ENCODE peak calls at places on chromosomes 11 and 22, in eight cellular contexts. I is CD8-positive, alpha-beta memory T cell; C is fibroblast of lung; G is mammary epithelial cell; U is mesenchymal stem cell; Y is GM23248; B is effector memory CD4-positive, alpha-beta T cell; Z is CD4-positive, CD25-positive, alpha-beta regulatory T cell. E is an unnamed sample.

GRCh38 chr22:25447689-25448434 is 116.6 kb upstream of the GRK3 start:
- DNase-seq in I (peak), C (peak), G (peak), U (peak), Y (peak), B (peak), Z (peak), E (peak)

GRCh38 chr11:119618208-119618909 is 110.6 kb downstream of the NECTIN1 start:
- DNase-seq in I (no peak), C (no peak), G (no peak), U (no peak), Y (no peak), B (no peak), Z (no peak), E (peak)

GRCh38 chr11:86740628-86741488 is 59.5 kb upstream of the PRSS23 start:
- DNase-seq in I (no peak), C (peak), G (peak), U (peak), Y (peak), B (no peak), Z (no peak), E (no peak)

GRCh38 chr11:76148941-76149613 is 57.2 kb downstream of the WNT11 start:
- DNase-seq in I (no peak), C (no peak), G (no peak), U (no peak), Y (no peak), B (no peak), Z (no peak), E (no peak)

GRCh38 chr11:115185507-115185906 is 318.7 kb downstream of the CADM1 start:
- DNase-seq in I (no peak), C (no peak), G (no peak), U (peak), Y (no peak), B (no peak), Z (no peak), E (no peak)

GRCh38 chr11:92451081-92451480 is 226.5 kb downstream of the FAT3 start:
- DNase-seq in I (no peak), C (no peak), G (no peak), U (no peak), Y (no peak), B (no peak), Z (no peak), E (no peak)

GRCh38 chr22:22770280-22770871 is 117.2 kb upstream of the IGLL5 start:
- DNase-seq in I (peak), C (peak), G (peak), U (peak), Y (peak), B (peak), Z (peak), E (no peak)

GRCh38 chr11:1116666-1117390 is 40.9 kb upstream of the MUC5AC start:
- DNase-seq in I (no peak), C (no peak), G (no peak), U (no peak), Y (no peak), B (no peak), Z (no peak), E (peak)

GRCh38 chr11:102293873-102294601 is 23.2 kb upstream of the BIRC3 start:
- DNase-seq in I (no peak), C (peak), G (peak), U (peak), Y (peak), B (no peak), Z (peak), E (no peak)

GRCh38 chr22:18110194-18110943 is at the start of gene TUBA8:
- DNase-seq in I (no peak), C (peak), G (peak), U (peak), Y (peak), B (no peak), Z (no peak), E (peak)

GRCh38 chr11:35165416-35166368 is 26.7 kb downstream of the CD44 start:
- DNase-seq in I (peak), C (peak), G (peak), U (peak), Y (peak), B (peak), Z (peak), E (no peak)

GRCh38 chr11:47916361-47916841 is 64.0 kb upstream of the PTPRJ start:
- DNase-seq in I (no peak), C (peak), G (no peak), U (peak), Y (no peak), B (no peak), Z (no peak), E (no peak)

GRCh38 chr22:50329236-50329635 is 2.4 kb upstream of the DENND6B start:
- DNase-seq in I (no peak), C (peak), G (peak), U (peak), Y (peak), B (no peak), Z (no peak), E (no peak)

GRCh38 chr11:91591021-91591420 is 633.6 kb upstream of the FAT3 start:
- DNase-seq in I (no peak), C (no peak), G (no peak), U (no peak), Y (no peak), B (no peak), Z (no peak), E (no peak)

GRCh38 chr11:8913961-8914660 is 3.1 kb downstream of the AKIP1 start:
- DNase-seq in I (peak), C (peak), G (peak), U (peak), Y (peak), B (no peak), Z (peak), E (peak)

GRCh38 chr11:134346101-134346975 is 14.6 kb downstream of the GLB1L2 start:
- DNase-seq in I (no peak), C (no peak), G (no peak), U (no peak), Y (no peak), B (no peak), Z (no peak), E (no peak)

GRCh38 chr22:39820266-39820665 is 73.3 kb downstream of the ENTHD1 start:
- DNase-seq in I (no peak), C (peak), G (peak), U (peak), Y (peak), B (no peak), Z (no peak), E (no peak)

DNA sequence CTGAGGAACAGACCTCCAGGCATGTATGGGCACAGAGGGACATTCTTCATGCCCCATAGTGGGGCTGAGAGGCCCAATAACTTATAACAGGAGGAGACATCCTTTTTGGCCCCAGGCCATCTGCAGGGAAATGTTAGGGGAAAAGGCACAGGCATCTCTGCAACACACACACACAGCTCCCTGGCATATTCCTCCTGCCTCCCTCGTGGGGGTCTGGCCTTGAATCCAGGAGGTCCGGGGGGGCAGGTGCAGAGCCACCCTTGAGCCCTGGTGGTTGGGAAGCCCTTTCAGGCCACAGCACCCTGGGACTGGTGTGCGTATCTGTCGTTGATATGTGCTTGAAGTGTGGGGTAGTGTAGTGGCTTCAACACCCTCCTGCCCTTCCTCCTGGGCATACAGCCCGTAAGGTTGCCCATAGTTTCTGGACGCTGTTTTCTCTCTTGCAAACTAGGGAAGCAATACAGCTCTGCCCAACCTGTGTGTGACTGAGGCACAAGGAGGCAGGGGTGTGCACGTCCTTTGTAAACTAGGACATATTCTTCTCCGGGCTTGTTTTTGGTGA is 117.5 kb downstream of the CEP164 start:
- DNase-seq in I (no peak), C (no peak), G (no peak), U (no peak), Y (no peak), B (no peak), Z (no peak), E (no peak)
- H3K27ac ChIP-seq in I (no peak), C (no peak), G (no peak), U (no peak), Y (no peak), B (no peak), Z (no peak), E (no peak)

GRCh38 chr11:6523253-6523652 is 26.2 kb downstream of the DNHD1 start:
- DNase-seq in I (no peak), C (peak), G (peak), U (peak), Y (peak), B (no peak), Z (no peak), E (no peak)

GRCh38 chr11:6531267-6531752 is 34.2 kb downstream of the DNHD1 start:
- DNase-seq in I (no peak), C (peak), G (peak), U (peak), Y (peak), B (no peak), Z (peak), E (no peak)

GRCh38 chr11:6530848-6531247 is 33.8 kb downstream of the DNHD1 start:
- DNase-seq in I (no peak), C (no peak), G (no peak), U (no peak), Y (peak), B (no peak), Z (no peak), E (no peak)

GRCh38 chr11:6526411-6527135 is 29.5 kb downstream of the DNHD1 start:
- DNase-seq in I (no peak), C (no peak), G (no peak), U (no peak), Y (peak), B (no peak), Z (peak), E (no peak)
- H3K27ac ChIP-seq in I (no peak), C (no peak), G (no peak), U (no peak), Y (no peak), B (no peak), Z (peak), E (no peak)

DNA sequence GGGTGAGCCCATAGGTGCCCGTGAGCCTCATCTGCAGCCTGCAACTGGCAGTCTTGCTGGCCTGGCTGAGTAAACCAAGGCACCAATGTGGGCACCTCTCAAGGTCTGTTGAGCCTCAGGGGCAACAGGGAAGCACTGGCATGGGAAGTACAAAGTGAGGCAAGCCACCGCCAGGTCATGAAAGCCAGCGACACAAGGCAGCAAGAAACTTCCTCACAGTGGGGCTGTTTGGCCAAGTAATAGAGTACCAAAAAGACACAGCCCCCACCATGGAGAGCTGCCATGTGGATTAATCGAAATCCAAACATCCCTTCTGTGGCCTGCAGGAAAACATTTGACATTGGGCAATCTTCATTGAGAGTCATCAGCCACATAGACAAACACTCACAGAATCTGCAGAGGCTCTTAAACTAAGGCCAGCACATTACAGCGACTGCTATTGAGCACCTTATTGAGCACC is 43.6 kb upstream of the FIBIN start:
- DNase-seq in I (no peak), C (peak), G (peak), U (peak), Y (peak), B (no peak), Z (no peak), E (no peak)
- H3K27ac ChIP-seq in I (no peak), C (no peak), G (no peak), U (no peak), Y (peak), B (no peak), Z (no peak), E (no peak)

GRCh38 chr11:10097615-10098014 is 196.4 kb downstream of the SBF2 start:
- DNase-seq in I (no peak), C (no peak), G (no peak), U (no peak), Y (no peak), B (no peak), Z (no peak), E (no peak)
- H3K27ac ChIP-seq in I (no peak), C (no peak), G (no peak), U (no peak), Y (no peak), B (no peak), Z (no peak), E (no peak)

DNA sequence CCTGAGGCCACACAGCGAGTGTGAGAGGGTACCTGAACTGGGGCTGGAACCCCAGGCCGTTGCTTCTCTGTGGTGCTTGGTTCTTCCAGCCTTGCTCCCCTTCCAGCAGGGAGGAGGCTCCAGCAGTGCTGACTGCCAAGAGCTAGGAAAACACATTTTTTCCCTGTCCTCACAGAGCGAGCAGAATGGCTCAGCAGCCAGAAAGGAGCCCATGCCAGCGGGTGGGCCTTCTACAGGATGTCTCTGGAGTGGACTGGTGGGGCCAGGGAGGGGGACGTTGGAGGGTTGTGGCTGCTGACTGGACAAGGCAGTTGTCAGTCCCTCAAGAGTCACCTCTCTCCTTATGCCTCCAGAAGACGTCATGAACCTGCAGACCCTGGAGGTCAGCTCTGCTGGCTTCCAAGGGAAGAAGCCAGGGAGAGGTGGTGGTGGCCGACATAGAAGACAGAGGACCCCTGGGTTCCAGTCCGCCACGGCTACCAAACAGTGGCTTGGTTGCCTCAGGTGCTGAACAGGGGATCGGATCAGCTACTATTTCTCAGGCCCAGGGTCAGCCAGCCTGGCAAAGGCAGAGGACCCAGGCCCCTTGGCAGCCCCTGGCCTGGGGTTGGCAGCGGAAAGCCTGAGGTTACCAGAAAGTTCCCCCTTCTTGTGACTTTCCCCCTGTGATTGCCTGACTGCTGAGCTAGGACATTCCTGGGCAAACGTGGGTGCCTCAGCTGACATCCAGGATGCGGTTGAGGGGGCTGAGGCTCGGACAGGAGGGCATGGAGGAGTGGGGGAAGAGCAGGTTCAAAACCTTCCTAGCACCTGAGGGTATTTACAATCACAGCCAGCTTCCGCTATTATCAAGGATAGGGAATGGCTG is 3.7 kb downstream of the MAFF start:
- DNase-seq in I (no peak), C (peak), G (no peak), U (peak), Y (peak), B (no peak), Z (no peak), E (no peak)
- H3K27ac ChIP-seq in I (no peak), C (peak), G (no peak), U (peak), Y (peak), B (no peak), Z (no peak), E (no peak)

DNA sequence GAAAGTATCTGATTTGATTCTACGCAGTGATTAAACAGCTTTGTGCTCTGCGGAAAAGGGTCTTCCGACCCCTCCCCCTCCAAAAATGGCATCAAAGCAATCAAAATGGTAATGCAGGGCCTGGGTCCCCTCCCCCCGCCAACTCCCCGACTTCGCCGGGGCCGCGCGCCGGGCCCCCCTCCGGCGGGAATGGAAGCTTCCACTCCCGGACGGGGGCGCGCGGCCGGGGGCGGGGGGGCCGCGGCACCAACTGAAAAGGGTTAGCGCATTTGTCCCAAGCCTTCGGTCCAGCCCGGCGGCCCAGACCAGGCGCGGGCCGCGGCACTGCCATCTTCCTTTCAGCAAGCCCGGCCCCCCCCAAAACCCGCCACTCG is 2.9 kb downstream of the PHF21B start:
- DNase-seq in I (no peak), C (no peak), G (no peak), U (no peak), Y (no peak), B (no peak), Z (no peak), E (no peak)
- H3K27ac ChIP-seq in I (no peak), C (no peak), G (no peak), U (no peak), Y (no peak), B (no peak), Z (no peak), E (peak)

GRCh38 chr11:128715691-128716153 is 21.9 kb downstream of the FLI1 start:
- DNase-seq in I (no peak), C (peak), G (peak), U (peak), Y (peak), B (no peak), Z (no peak), E (no peak)
- H3K27ac ChIP-seq in I (no peak), C (peak), G (no peak), U (no peak), Y (peak), B (peak), Z (peak), E (no peak)

GRCh38 chr11:121802542-121802941 is 313.5 kb downstream of the BLID start:
- DNase-seq in I (no peak), C (no peak), G (no peak), U (peak), Y (no peak), B (no peak), Z (no peak), E (no peak)
- H3K27ac ChIP-seq in I (no peak), C (no peak), G (no peak), U (no peak), Y (no peak), B (no peak), Z (no peak), E (no peak)

DNA sequence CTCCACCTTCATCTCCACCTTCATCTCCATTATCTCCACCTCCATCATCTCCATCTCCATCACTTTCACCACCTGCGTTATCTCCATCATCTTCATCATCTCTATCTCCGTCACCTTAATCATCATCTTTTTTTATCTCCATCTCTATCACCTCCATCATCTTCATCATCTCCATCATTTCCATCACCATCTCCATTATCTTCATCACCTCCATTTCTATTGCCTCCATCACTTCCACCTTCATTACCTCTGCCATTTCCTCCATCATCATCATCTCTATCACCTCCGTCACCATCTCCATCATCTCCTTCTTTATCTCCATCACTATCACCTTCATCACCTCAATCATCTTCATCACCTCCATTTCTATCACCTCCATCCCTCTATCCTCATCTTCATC is 573.5 kb downstream of the TBC1D22A start:
- DNase-seq in I (no peak), C (no peak), G (no peak), U (no peak), Y (no peak), B (no peak), Z (no peak), E (no peak)
- H3K27ac ChIP-seq in I (no peak), C (no peak), G (no peak), U (no peak), Y (no peak), B (no peak), Z (no peak), E (no peak)

E was measured in dorsolateral prefrontal cortex.